ENCODE peak calls at places on chromosome 2, in eight cellular contexts. I is sigmoid colon, P is fibroblast of the aortic adventitia, A is IMR-90, X is AG04450, C is esophagus squamous epithelium, F is GM06990, R is dorsolateral prefrontal cortex. J is an unnamed sample.

GRCh38 chr2:138453815-138454214 is 47.8 kb upstream of the SPOPL start:
- DNase-seq in A (no peak), I (no peak), C (no peak), X (no peak), F (no peak), P (no peak), R (no peak), J (no peak)

GRCh38 chr2:108922141-108922915 is 66.7 kb downstream of the EDAR start:
- DNase-seq in A (peak; percentile 22), P (peak; percentile 7), C (no peak), X (no peak), I (peak; percentile 64), F (no peak), R (peak; percentile 19), J (peak; percentile 69)

GRCh38 chr2:152093464-152093863 is 5.4 kb downstream of the CACNB4 start:
- DNase-seq in X (no peak), F (no peak), I (no peak), P (no peak), C (no peak), R (peak; percentile 46), A (no peak), J (no peak)

GRCh38 chr2:217393585-217394032 is 533.7 kb upstream of the TNP1 start:
- DNase-seq in P (peak; percentile 90), R (no peak), X (peak; percentile 95), F (no peak), C (no peak), I (peak; percentile 93), A (peak; percentile 96), J (peak; percentile 92)

GRCh38 chr2:239153806-239154591 is 246.8 kb downstream of the HDAC4 start:
- DNase-seq in X (no peak), P (no peak), F (no peak), C (no peak), A (no peak), R (peak; percentile 29), I (peak; percentile 57), J (no peak)

GRCh38 chr2:9656270-9656766 is 25.5 kb upstream of the YWHAQ start:
- DNase-seq in I (no peak), R (no peak), C (no peak), P (peak; percentile 90), F (peak; percentile 72), A (peak; percentile 97), X (peak; percentile 87), J (peak; percentile 98)

GRCh38 chr2:231720292-231720691 is 12.0 kb downstream of the PTMA start:
- DNase-seq in A (no peak), X (no peak), C (no peak), I (no peak), F (no peak), P (no peak), R (no peak), J (no peak)

GRCh38 chr2:144414324-144414845 is 105.5 kb downstream of the ZEB2 start:
- DNase-seq in A (peak; percentile 97), P (peak; percentile 95), X (peak; percentile 80), R (no peak), I (peak; percentile 73), F (peak; percentile 18), C (no peak), J (peak; percentile 79)

GRCh38 chr2:162524192-162524591 is 180.3 kb downstream of the GCA start:
- DNase-seq in X (no peak), I (no peak), R (no peak), A (no peak), P (no peak), C (no peak), F (no peak), J (no peak)

GRCh38 chr2:64466696-64467462 is 12.9 kb downstream of the LGALSL start:
- DNase-seq in F (no peak), P (no peak), R (no peak), A (no peak), X (no peak), I (no peak), C (no peak), J (no peak)

GRCh38 chr2:20634430-20635095 is 16.3 kb downstream of the HS1BP3 start:
- DNase-seq in C (no peak), A (peak; percentile 72), I (peak; percentile 86), R (no peak), X (peak; percentile 32), F (no peak), P (peak; percentile 74), J (peak; percentile 56)

GRCh38 chr2:188810591-188810990 is 163.6 kb upstream of the COL3A1 start:
- DNase-seq in R (no peak), C (no peak), A (no peak), P (peak; percentile 96), F (no peak), I (no peak), X (no peak), J (no peak)

GRCh38 chr2:129277611-129278010 is 701.9 kb upstream of the RAB6C start:
- DNase-seq in X (no peak), C (no peak), R (no peak), F (no peak), P (no peak), I (no peak), A (no peak), J (no peak)

GRCh38 chr2:62578837-62579640 is 73.0 kb upstream of the TMEM17 start:
- DNase-seq in C (no peak), I (no peak), A (peak; percentile 87), F (no peak), X (peak; percentile 33), P (peak; percentile 90), R (no peak), J (peak; percentile 73)

GRCh38 chr2:214960677-214961076 is 151.2 kb upstream of the BARD1 start:
- DNase-seq in R (no peak), P (peak; percentile 22), C (no peak), F (no peak), I (no peak), A (peak; percentile 1), X (no peak), J (no peak)

GRCh38 chr2:73289304-73289703 is 4.0 kb downstream of the EGR4 start:
- DNase-seq in A (no peak), P (no peak), R (no peak), X (no peak), C (no peak), I (no peak), F (no peak), J (no peak)

GRCh38 chr2:30425326-30425725 is 21.7 kb upstream of the LCLAT1 start:
- DNase-seq in I (no peak), A (no peak), F (no peak), R (peak; percentile 50), C (no peak), P (peak; percentile 65), X (no peak), J (peak; percentile 61)

GRCh38 chr2:42753188-42753813 is 10.6 kb downstream of the OXER1 start:
- DNase-seq in F (no peak), R (peak; percentile 54), X (no peak), A (no peak), C (no peak), P (no peak), I (no peak), J (no peak)

GRCh38 chr2:42754776-42755140 is 9.2 kb downstream of the OXER1 start:
- DNase-seq in R (peak; percentile 83), X (no peak), I (no peak), P (peak; percentile 16), A (no peak), C (no peak), F (no peak), J (no peak)

GRCh38 chr2:42754021-42754775 is 9.7 kb downstream of the OXER1 start:
- DNase-seq in X (no peak), I (no peak), C (no peak), R (peak; percentile 78), F (peak; percentile 64), A (peak; percentile 28), P (peak; percentile 36), J (peak; percentile 27)

GRCh38 chr2:42755161-42755900 is 8.6 kb downstream of the OXER1 start:
- DNase-seq in A (no peak), I (no peak), C (no peak), P (peak; percentile 76), F (no peak), R (peak; percentile 45), X (no peak), J (no peak)

GRCh38 chr2:42752299-42752698 is 11.6 kb downstream of the OXER1 start:
- DNase-seq in F (peak; percentile 66), I (no peak), R (no peak), X (no peak), A (no peak), P (no peak), C (no peak), J (no peak)
- TF ChIP-seq CTCF in F (no peak), I (no peak), R (no peak), X (no peak), A (no peak), P (no peak), C (no peak), J (no peak)

DNA sequence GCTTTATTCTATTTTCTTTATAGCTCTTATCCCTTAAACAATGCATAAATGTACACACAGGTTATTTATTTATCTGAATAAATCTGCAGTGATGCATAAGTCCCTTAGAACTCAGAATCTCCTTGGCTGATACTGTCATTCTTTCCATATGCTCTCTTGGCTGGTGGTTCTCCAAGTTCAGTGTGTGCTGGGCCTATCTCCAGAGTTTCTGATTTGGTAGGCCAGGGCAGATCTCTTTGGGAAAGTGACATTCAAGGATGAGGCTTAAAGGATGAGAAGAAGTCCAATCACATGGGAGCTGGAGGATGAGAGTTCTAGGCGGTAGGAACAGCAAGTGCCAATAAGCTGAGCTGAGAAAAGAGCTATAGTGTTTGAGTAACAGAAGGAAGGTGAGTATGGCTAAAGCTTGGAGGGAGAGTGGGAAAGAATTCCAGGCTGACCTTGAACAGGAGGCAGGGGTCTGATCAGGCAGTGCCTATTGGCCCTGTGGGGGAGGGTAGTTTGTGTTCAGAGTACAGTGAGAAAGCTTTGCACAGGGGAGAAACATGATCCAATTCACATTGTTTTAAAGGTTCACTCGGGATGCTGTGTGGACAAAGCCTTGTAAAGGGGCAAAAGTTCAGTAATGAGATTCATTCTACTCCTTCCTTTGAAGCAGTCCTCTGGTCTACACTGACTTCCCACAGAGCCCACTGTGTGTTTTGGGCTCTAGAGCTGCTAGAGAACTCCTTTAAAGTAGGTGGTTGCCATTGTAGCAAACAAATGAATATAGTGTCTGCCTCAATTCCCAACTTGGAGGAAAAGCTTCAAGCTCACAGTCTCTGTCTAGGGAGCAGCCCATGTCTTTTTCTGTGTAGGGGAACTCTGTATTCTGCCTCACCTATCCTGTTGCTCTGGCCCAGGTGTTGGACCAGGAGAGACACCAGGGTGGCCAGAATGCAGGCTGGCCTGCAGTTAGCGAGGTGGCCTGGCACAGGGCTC is 81.7 kb downstream of the FASTKD2 start:
- DNase-seq in P (no peak), X (no peak), R (no peak), A (no peak), F (no peak), C (no peak), I (no peak), J (no peak)
- TF ChIP-seq CTCF in P (no peak), X (no peak), R (no peak), A (no peak), F (no peak), C (no peak), I (no peak), J (no peak)

GRCh38 chr2:49288113-49288710 is 133.9 kb upstream of the FSHR start:
- DNase-seq in X (no peak), P (no peak), C (no peak), R (no peak), I (no peak), F (no peak), A (no peak), J (no peak)
- TF ChIP-seq CTCF in X (no peak), P (no peak), C (no peak), R (no peak), I (no peak), F (no peak), A (no peak), J (no peak)

DNA sequence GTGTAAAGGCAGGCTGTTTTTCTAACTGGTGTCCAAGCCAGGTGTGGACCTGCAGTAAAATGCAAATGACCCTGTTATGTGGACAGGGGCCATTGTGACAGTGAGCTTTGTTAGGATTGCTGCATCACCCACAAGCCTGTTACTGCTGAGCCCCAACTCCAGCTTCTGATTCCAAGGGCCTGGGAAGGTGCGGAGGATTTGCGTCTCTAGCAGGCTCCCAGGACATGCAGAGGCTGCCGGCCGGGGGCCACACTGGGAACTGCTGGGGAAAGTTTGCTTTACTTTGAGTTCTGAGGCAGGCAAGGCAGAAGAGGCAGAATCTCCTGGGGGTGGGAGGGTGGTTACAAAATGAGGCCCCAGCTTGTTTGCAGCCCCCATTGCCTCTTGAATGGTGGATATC is 164.1 kb downstream of the GLI2 start:
- DNase-seq in X (no peak), P (no peak), I (no peak), F (no peak), A (no peak), R (no peak), C (no peak), J (no peak)
- TF ChIP-seq CTCF in X (no peak), P (no peak), I (no peak), F (no peak), A (no peak), R (no peak), C (no peak), J (no peak)

J was measured in HFFc6.